ENCODE peak calls at places on chromosome 13, in four cellular contexts. A, T, S and X are unnamed samples.

GRCh38 chr13:71865858-71866172 is 1.2 kb downstream of the DACH1 start:
- DNase-seq in A (no peak), S (no peak), T (no peak), X (no peak)

GRCh38 chr13:66180806-66181205 is 1049.3 kb downstream of the PCDH9 start:
- DNase-seq in A (no peak), T (no peak), S (no peak), X (no peak)

GRCh38 chr13:31044658-31045620 is 112.5 kb downstream of the TEX26 start:
- DNase-seq in A (no peak), S (no peak), T (no peak), X (no peak)

GRCh38 chr13:46593403-46593802 is 40.4 kb downstream of the LRCH1 start:
- DNase-seq in S (no peak), A (no peak), T (peak; percentile 51), X (peak; percentile 66)

GRCh38 chr13:47897411-47898050 is 103.5 kb downstream of the SUCLA2 start:
- DNase-seq in S (no peak), T (no peak), A (no peak), X (no peak)

GRCh38 chr13:51317262-51317661 is 22.2 kb upstream of the SERPINE3 start:
- DNase-seq in T (no peak), A (no peak), S (no peak), X (no peak)

GRCh38 chr13:46295531-46296464 is 84.1 kb downstream of the LRRC63 start:
- DNase-seq in A (peak; percentile 99), T (peak; percentile 79), S (no peak), X (peak; percentile 61)

GRCh38 chr13:98335721-98336120 is 158.7 kb upstream of the RNF113B start:
- DNase-seq in T (no peak), A (no peak), S (no peak), X (no peak)

GRCh38 chr13:45007823-45008222 is 18.5 kb downstream of the GPALPP1 start:
- DNase-seq in A (no peak), S (no peak), T (no peak), X (no peak)

GRCh38 chr13:66534561-66534960 is 695.6 kb downstream of the PCDH9 start:
- DNase-seq in A (no peak), T (no peak), S (no peak), X (no peak)

GRCh38 chr13:35854286-35854685 is 276.9 kb downstream of the DCLK1 start:
- DNase-seq in A (no peak), T (no peak), S (no peak), X (no peak)

GRCh38 chr13:44967656-44968451 is 21.4 kb downstream of the NUFIP1 start:
- DNase-seq in T (no peak), A (no peak), S (no peak), X (no peak)

GRCh38 chr13:76809369-76809768 is 76.8 kb downstream of the KCTD12 start:
- DNase-seq in S (no peak), A (no peak), T (no peak), X (no peak)

GRCh38 chr13:85772379-85772778 is 26.8 kb downstream of the SLITRK6 start:
- DNase-seq in T (no peak), S (no peak), A (no peak), X (no peak)

GRCh38 chr13:112066624-112067004 is 335 bp upstream of the SOX1 start:
- DNase-seq in S (peak; percentile 96), T (peak; percentile 65), A (no peak), X (peak; percentile 65)

GRCh38 chr13:33322965-33323668 is 37.6 kb upstream of the STARD13 start:
- DNase-seq in A (no peak), S (no peak), T (no peak), X (no peak)

GRCh38 chr13:31824705-31825512 is 85.6 kb downstream of the RXFP2 start:
- DNase-seq in A (no peak), S (peak; percentile 1), T (no peak), X (no peak)

GRCh38 chr13:61255035-61255796 is 160.4 kb downstream of the PCDH20 start:
- DNase-seq in A (no peak), T (no peak), S (peak; percentile 2), X (no peak)

GRCh38 chr13:78317030-78317429 is 286.3 kb downstream of the POU4F1 start:
- DNase-seq in S (no peak), A (no peak), T (no peak), X (no peak)

GRCh38 chr13:66578305-66578704 is 651.8 kb downstream of the PCDH9 start:
- DNase-seq in S (no peak), A (no peak), T (no peak), X (no peak)

GRCh38 chr13:49315036-49315565 is 67.4 kb downstream of the CDADC1 start:
- DNase-seq in S (no peak), A (no peak), T (no peak), X (no peak)

GRCh38 chr13:108897955-108898354 is 268.5 kb downstream of the MYO16 start:
- DNase-seq in T (no peak), A (no peak), S (no peak), X (no peak)

GRCh38 chr13:113547248-113547971 is 37.1 kb upstream of the TFDP1 start:
- DNase-seq in S (no peak), A (no peak), T (no peak), X (no peak)